ENCODE peak calls at places on chromosomes 6 and 20, in six cellular contexts. O, U, X, Z, Y and C are unnamed samples.

GRCh38 chr20:53875452-53875851 is 194.9 kb downstream of the BCAS1 start:
- DNase-seq in O (no peak), U (no peak), X (no peak), Z (no peak), Y (no peak), C (no peak)

GRCh38 chr20:42978184-42978974 is 211.3 kb downstream of the PTPRT start:
- DNase-seq in O (no peak), U (no peak), X (no peak), Z (no peak), Y (no peak), C (no peak)

GRCh38 chr6:73519943-73520687 is 717 bp downstream of the EEF1A1 start:
- DNase-seq in O (peak; percentile 69), U (peak; percentile 75), X (peak; percentile 77), Z (peak; percentile 73), Y (peak; percentile 70), C (peak; percentile 90)

GRCh38 chr6:85049282-85049681 is 284.9 kb upstream of the TBX18 start:
- DNase-seq in O (no peak), U (no peak), X (peak; percentile 14), Z (no peak), Y (no peak), C (no peak)

GRCh38 chr6:160972111-160972510 is 19.5 kb upstream of the MAP3K4 start:
- DNase-seq in O (peak; percentile 98), U (no peak), X (peak; percentile 93), Z (no peak), Y (no peak), C (peak; percentile 78)

GRCh38 chr6:17710331-17710730 is 3.6 kb upstream of the NUP153 start:
- DNase-seq in O (peak; percentile 37), U (no peak), X (no peak), Z (no peak), Y (no peak), C (no peak)

GRCh38 chr6:46821348-46821992 is 28.3 kb downstream of the MEP1A start:
- DNase-seq in O (no peak), U (no peak), X (no peak), Z (no peak), Y (no peak), C (no peak)

GRCh38 chr20:25532015-25532751 is 53.1 kb downstream of the NINL start:
- DNase-seq in O (no peak), U (no peak), X (no peak), Z (no peak), Y (peak; percentile 46), C (no peak)

GRCh38 chr6:49662877-49663231 is 26.2 kb upstream of the RHAG start:
- DNase-seq in O (no peak), U (no peak), X (no peak), Z (no peak), Y (no peak), C (no peak)

GRCh38 chr6:32940656-32941411 is at the start of gene HLA-DMB:
- DNase-seq in O (peak; percentile 64), U (peak; percentile 86), X (peak; percentile 58), Z (no peak), Y (peak; percentile 65), C (peak; percentile 65)

GRCh38 chr6:137165375-137166246 is 7.8 kb downstream of the IL22RA2 start:
- DNase-seq in O (no peak), U (no peak), X (no peak), Z (no peak), Y (peak; percentile 11), C (no peak)

GRCh38 chr20:52312131-52312729 is 120.7 kb upstream of the ZFP64 start:
- DNase-seq in O (peak; percentile 53), U (peak; percentile 40), X (peak; percentile 37), Z (peak; percentile 16), Y (peak; percentile 8), C (peak; percentile 12)

GRCh38 chr6:83215131-83216047 is 22.2 kb downstream of the RWDD2A start:
- DNase-seq in O (peak; percentile 83), U (peak; percentile 71), X (peak; percentile 84), Z (peak; percentile 53), Y (peak; percentile 54), C (peak; percentile 38)

GRCh38 chr6:15341311-15341710 is 95.4 kb downstream of the JARID2 start:
- DNase-seq in O (peak; percentile 37), U (no peak), X (peak; percentile 26), Z (no peak), Y (no peak), C (peak; percentile 64)

GRCh38 chr20:38134427-38135281 is 30.4 kb downstream of the TGM2 start:
- DNase-seq in O (peak; percentile 88), U (no peak), X (peak; percentile 79), Z (no peak), Y (no peak), C (no peak)

GRCh38 chr6:169082817-169083540 is 170.7 kb downstream of the THBS2 start:
- DNase-seq in O (no peak), U (no peak), X (no peak), Z (no peak), Y (no peak), C (no peak)

GRCh38 chr6:13427346-13427745 is 60.1 kb downstream of the GFOD1 start:
- DNase-seq in O (no peak), U (no peak), X (no peak), Z (no peak), Y (peak; percentile 52), C (no peak)

GRCh38 chr6:154350293-154350692 is 6.3 kb downstream of the IPCEF1 start:
- DNase-seq in O (peak; percentile 63), U (no peak), X (no peak), Z (no peak), Y (no peak), C (peak; percentile 26)

GRCh38 chr20:59006167-59006863 is 739 bp downstream of the CTSZ start:
- DNase-seq in O (no peak), U (no peak), X (no peak), Z (peak; percentile 29), Y (peak; percentile 27), C (peak; percentile 72)

GRCh38 chr6:80464901-80465300 is 358.4 kb downstream of the BCKDHB start:
- DNase-seq in O (no peak), U (no peak), X (no peak), Z (no peak), Y (no peak), C (no peak)

GRCh38 chr6:41976794-41977484 is 35.3 kb upstream of the CCND3 start:
- DNase-seq in O (peak; percentile 89), U (no peak), X (peak; percentile 86), Z (no peak), Y (no peak), C (peak; percentile 70)

GRCh38 chr20:1430004-1430451 is 36.6 kb downstream of the NSFL1C start:
- DNase-seq in O (peak; percentile 18), U (no peak), X (no peak), Z (no peak), Y (no peak), C (no peak)

GRCh38 chr6:34656378-34657036 is 40.1 kb downstream of the ILRUN start:
- DNase-seq in O (peak; percentile 74), U (peak; percentile 25), X (no peak), Z (no peak), Y (no peak), C (no peak)

GRCh38 chr6:110398778-110399177 is 16.6 kb downstream of the DDO start:
- DNase-seq in O (no peak), U (no peak), X (peak; percentile 37), Z (no peak), Y (no peak), C (peak; percentile 23)

GRCh38 chr20:61712632-61713031 is 353.0 kb downstream of the TAF4 start:
- DNase-seq in O (no peak), U (no peak), X (no peak), Z (no peak), Y (no peak), C (no peak)

GRCh38 chr6:39794231-39794630 is 2.1 kb downstream of the DAAM2 start:
- DNase-seq in O (no peak), U (no peak), X (no peak), Z (no peak), Y (no peak), C (no peak)
- H3K4me3 ChIP-seq in O (peak overlapping the region; percentile 68), U (peak overlapping the region; percentile 73), X (no peak overlapping the region), Z (no peak overlapping the region), Y (no peak overlapping the region), C (no peak overlapping the region)

GRCh38 chr6:157150076-157150475 is 173.2 kb downstream of the TMEM242 start:
- DNase-seq in O (peak; percentile 92), U (no peak), X (peak; percentile 92), Z (no peak), Y (no peak), C (peak; percentile 33)
- H3K36me3 ChIP-seq in O (no peaks in the 10 kb centered on the region), U (peaks cover 17% of the 10 kb centered on the region), X (no peaks in the 10 kb centered on the region), Z (no peaks in the 10 kb centered on the region), Y (peaks cover 8% of the 10 kb centered on the region), C (peaks cover 4% of the 10 kb centered on the region)

DNA sequence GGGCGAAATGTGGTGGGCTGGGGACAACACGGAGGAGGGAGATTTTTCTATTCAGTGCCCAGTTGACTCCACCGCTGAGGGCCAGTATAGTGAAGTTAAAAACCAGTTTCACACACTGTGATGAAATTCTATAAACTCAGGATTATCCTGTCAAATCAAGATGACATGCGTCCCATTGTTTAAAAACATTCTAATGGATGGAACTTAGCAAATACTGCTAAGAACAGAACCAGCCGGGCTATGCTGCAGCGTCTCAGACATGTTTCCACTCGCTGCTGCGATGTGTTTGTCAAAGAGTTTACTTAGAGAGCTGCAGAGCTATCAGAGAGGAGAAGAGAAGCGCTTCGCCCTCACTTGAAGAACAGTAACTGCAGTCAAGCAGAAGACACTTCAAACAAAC is 212.6 kb upstream of the FOXQ1 start:
- DNase-seq in O (no peak), U (no peak), X (no peak), Z (no peak), Y (no peak), C (no peak)
- H3K27me3 ChIP-seq in O (no peaks in the 10 kb centered on the region), U (no peaks in the 10 kb centered on the region), X (no peaks in the 10 kb centered on the region), Z (no peaks in the 10 kb centered on the region), Y (no peaks in the 10 kb centered on the region), C (no peaks in the 10 kb centered on the region)

DNA sequence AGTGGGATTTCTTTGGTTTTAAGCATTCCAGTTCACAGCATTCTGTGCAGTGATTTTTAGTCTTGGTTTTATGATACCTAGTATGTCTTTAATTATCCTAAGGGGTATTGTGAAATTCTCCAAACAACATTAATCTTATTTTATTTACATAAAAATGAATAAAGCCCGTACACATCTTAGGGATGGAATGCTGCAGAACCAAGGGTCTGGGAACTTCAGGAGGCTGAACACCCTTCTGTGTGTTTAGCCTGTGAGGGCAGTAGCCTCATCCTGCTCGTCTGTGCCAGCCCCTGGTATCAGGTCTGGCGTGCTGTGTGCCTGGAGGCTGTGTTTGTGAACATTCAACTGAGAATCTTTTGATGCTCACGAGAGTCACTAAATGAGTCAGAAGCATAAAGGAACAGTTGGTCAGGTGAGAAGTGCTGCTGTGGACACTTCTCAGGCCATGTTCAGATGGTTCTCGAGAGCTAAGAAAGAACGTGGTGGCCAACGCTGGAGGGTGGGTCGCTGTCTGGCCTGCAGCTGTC is 25.2 kb upstream of the C20orf204 start:
- DNase-seq in O (no peak), U (no peak), X (no peak), Z (no peak), Y (no peak), C (no peak)
- H3K4me3 ChIP-seq in O (no peak overlapping the region), U (no peak overlapping the region), X (no peak overlapping the region), Z (no peak overlapping the region), Y (no peak overlapping the region), C (no peak overlapping the region)

GRCh38 chr6:36508532-36508931 is 38.7 kb downstream of the STK38 start:
- DNase-seq in O (peak; percentile 31), U (no peak), X (no peak), Z (no peak), Y (peak; percentile 59), C (no peak)

GRCh38 chr6:36504982-36505381 is 42.3 kb downstream of the STK38 start:
- DNase-seq in O (peak; percentile 41), U (no peak), X (no peak), Z (no peak), Y (no peak), C (no peak)

GRCh38 chr6:36506617-36507016 is 40.7 kb downstream of the STK38 start:
- DNase-seq in O (no peak), U (no peak), X (no peak), Z (no peak), Y (no peak), C (no peak)

GRCh38 chr6:36501686-36502085 is 45.6 kb downstream of the STK38 start:
- DNase-seq in O (peak; percentile 54), U (no peak), X (no peak), Z (no peak), Y (no peak), C (no peak)

GRCh38 chr6:36505744-36506534 is 41.3 kb downstream of the STK38 start:
- DNase-seq in O (no peak), U (no peak), X (no peak), Z (no peak), Y (no peak), C (no peak)
- H3K36me3 ChIP-seq in O (peaks cover 9% of the 10 kb centered on the region), U (peaks cover 80% of the 10 kb centered on the region), X (peaks cover 33% of the 10 kb centered on the region), Z (no peaks in the 10 kb centered on the region), Y (no peaks in the 10 kb centered on the region), C (peaks cover 39% of the 10 kb centered on the region)